ENCODE peak calls at places on chromosomes 3 and 15, in five cellular contexts. J is brain microvascular endothelial cell, H is HCT116, R is psoas muscle, M is transverse colon. B is an unnamed sample.
A peak's percentile ranks its signal among the peaks of the same experiment; 100 is the strongest.

GRCh38 chr3:66962624-66963023 is 35.5 kb upstream of the KBTBD8 start:
- DNase-seq in J (no peak), H (no peak), R (no peak), M (peak; percentile 44), B (no peak)

GRCh38 chr15:40769310-40770146 is at the start of gene C15orf62:
- DNase-seq in J (no peak), H (no peak), R (no peak), M (peak; percentile 66), B (peak; percentile 84)

GRCh38 chr15:35151381-35151780 is 66.3 kb upstream of the NANOGP8 start:
- DNase-seq in J (no peak), H (no peak), R (no peak), M (no peak), B (no peak)

GRCh38 chr15:60006808-60007346 is 2.8 kb downstream of the FOXB1 start:
- DNase-seq in J (no peak), H (no peak), R (no peak), M (no peak), B (no peak)

GRCh38 chr3:143234521-143234920 is 115.0 kb downstream of the CHST2 start:
- DNase-seq in J (peak; percentile 9), H (no peak), R (no peak), M (no peak), B (no peak)

GRCh38 chr3:42980909-42981308 is 1.8 kb downstream of the GASK1A start:
- DNase-seq in J (no peak), H (no peak), R (no peak), M (no peak), B (peak; percentile 7)

GRCh38 chr15:26210980-26211379 is 347.9 kb upstream of the ATP10A start:
- DNase-seq in J (no peak), H (no peak), R (no peak), M (no peak), B (no peak)

GRCh38 chr3:197542741-197543454 is 12.9 kb downstream of the BDH1 start:
- DNase-seq in J (no peak), H (no peak), R (no peak), M (no peak), B (no peak)

GRCh38 chr15:40002295-40002694 is 36.7 kb downstream of the SRP14 start:
- DNase-seq in J (peak; percentile 34), H (no peak), R (no peak), M (peak; percentile 24), B (peak; percentile 67)

GRCh38 chr15:57494575-57494974 is 97.1 kb upstream of the MYZAP start:
- DNase-seq in J (no peak), H (no peak), R (no peak), M (no peak), B (no peak)

GRCh38 chr15:23642413-23643044 is 5.1 kb downstream of the MAGEL2 start:
- DNase-seq in J (peak; percentile 10), H (peak; percentile 23), R (peak; percentile 64), M (peak; percentile 61), B (peak; percentile 27)

GRCh38 chr15:89746386-89746974 is 4.6 kb downstream of the MESP1 start:
- DNase-seq in J (no peak), H (no peak), R (no peak), M (peak; percentile 47), B (no peak)

GRCh38 chr3:115085197-115085865 is 61.8 kb downstream of the ZBTB20 start:
- DNase-seq in J (no peak), H (no peak), R (no peak), M (no peak), B (no peak)

GRCh38 chr3:118466795-118467330 is 567.8 kb downstream of the IGSF11 start:
- DNase-seq in J (no peak), H (no peak), R (no peak), M (no peak), B (no peak)

GRCh38 chr3:185318136-185318535 is 44.8 kb upstream of the MAP3K13 start:
- DNase-seq in J (peak; percentile 59), H (no peak), R (no peak), M (no peak), B (peak; percentile 70)

GRCh38 chr3:65946438-65946837 is 92.3 kb downstream of the MAGI1 start:
- DNase-seq in J (no peak), H (no peak), R (no peak), M (no peak), B (peak; percentile 80)

GRCh38 chr3:172808969-172809546 is 58.5 kb downstream of the ECT2 start:
- DNase-seq in J (peak; percentile 3), H (peak; percentile 21), R (no peak), M (no peak), B (peak; percentile 52)

GRCh38 chr15:48447657-48448056 is 116.4 kb downstream of the DUT start:
- DNase-seq in J (no peak), H (no peak), R (no peak), M (no peak), B (peak; percentile 72)

DNA sequence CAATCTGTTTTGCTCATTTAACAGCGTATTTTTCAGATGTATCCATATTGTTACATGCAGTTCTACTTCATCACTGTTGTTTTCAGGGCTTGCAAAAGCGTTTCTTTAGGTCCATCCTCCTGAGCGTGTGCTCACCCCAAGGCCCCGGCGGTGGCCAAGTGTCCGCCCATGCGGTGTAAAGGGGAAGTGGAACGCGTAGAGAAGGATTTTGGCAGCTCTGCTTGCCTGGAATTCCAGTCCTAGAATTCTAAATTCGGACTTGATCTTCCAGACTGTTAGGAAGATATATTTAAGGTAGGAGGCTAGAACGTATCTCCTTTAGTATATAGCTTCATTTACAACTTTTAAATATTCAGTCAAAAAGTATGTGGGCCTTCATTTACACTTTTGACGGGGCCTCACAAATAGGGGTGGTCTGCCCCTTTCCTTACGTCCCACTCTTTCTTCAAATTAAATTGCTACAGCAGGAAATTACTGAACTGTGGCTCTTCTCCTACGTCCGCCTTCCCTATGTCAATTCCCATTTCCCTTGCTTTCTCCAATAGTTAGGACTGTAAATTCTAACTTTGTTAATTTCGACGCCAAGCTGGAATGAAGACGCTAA is 609 bp upstream of the TBC1D23 start:
- DNase-seq in J (no peak), H (no peak), R (peak; percentile 81), M (peak; percentile 25), B (no peak)
- H3K4me3 ChIP-seq in J (peak overlapping the region; percentile 99), H (peak overlapping the region; percentile 90), R (peak overlapping the region; percentile 94), M (peak overlapping the region; percentile 41), B (peak overlapping the region; percentile 33)

GRCh38 chr3:193782747-193783146 is 189.7 kb downstream of the OPA1 start:
- DNase-seq in J (no peak), H (no peak), R (no peak), M (no peak), B (peak; percentile 13)

GRCh38 chr3:193780371-193780770 is 187.4 kb downstream of the OPA1 start:
- DNase-seq in J (no peak), H (no peak), R (no peak), M (no peak), B (no peak)

GRCh38 chr3:193779933-193780332 is 186.9 kb downstream of the OPA1 start:
- DNase-seq in J (no peak), H (no peak), R (no peak), M (no peak), B (no peak)

GRCh38 chr3:193782280-193782654 is 189.3 kb downstream of the OPA1 start:
- DNase-seq in J (no peak), H (peak; percentile 80), R (no peak), M (peak; percentile 35), B (peak; percentile 87)

DNA sequence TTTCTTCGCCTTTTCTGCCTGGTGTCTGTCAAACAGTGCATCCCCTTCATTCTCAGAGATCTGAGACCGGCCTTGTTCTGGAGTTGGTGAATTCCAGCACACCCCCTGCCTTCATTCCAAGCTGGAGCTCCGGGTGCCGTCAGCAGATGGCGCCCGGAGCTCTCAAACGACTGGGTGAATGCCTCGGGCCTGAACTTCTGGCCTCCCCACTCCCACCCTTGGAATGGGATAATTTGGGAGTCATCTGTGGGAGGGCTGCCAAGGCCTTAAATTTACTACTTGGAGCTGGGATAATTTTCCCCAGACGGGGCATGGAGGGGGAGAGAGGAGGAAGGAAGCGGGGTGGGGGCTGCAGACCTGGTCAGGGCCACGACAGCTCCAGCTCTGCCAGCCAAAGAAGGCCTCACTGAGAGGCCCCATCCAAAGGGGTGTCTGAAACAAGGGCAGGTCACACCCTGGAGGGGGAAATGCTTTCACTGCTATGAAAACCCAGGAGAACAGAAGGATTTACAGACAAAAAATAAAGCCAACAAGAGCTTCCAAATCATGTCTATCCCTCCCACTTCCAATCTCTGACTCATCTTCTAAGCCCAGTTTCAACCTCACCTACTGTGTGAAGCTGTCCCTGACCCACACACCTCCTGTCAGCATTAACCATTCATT is 187.9 kb downstream of the OPA1 start:
- DNase-seq in J (peak; percentile 48), H (no peak), R (peak; percentile 81), M (peak; percentile 74), B (peak; percentile 87)
- TF ChIP-seq CTCF in J (peak; percentile 93), H (peak; percentile 93), R (peak; percentile 75), M (peak; percentile 73), B (peak; percentile 92)

GRCh38 chr15:43070249-43070648 is 35.6 kb downstream of the UBR1 start:
- DNase-seq in J (no peak), H (no peak), R (no peak), M (no peak), B (no peak)
- H3K36me3 ChIP-seq in J (peaks cover 59% of the 10 kb centered on the region), H (peaks cover 17% of the 10 kb centered on the region), R (no peaks in the 10 kb centered on the region), M (peaks cover 34% of the 10 kb centered on the region), B (peaks cover 7% of the 10 kb centered on the region)

DNA sequence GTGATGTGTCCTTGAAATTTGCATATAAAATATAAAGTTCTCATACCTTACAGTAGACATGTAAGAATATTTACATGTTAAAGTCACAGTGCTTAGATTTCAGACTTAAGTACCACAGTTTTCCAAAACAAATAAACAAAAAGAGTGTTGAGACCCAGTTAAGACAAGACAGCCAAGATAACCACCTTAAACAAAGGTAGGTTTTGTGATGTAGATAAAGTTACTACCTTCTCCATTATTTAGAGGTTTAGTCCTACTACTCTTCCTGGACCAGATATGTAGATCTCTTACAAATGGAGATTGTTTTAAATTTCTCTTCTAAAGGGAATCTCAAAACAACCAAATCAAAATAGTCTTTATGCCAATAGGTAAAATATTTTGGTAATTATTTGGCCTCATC is 15.7 kb downstream of the OR5H15 start:
- DNase-seq in J (no peak), H (no peak), R (no peak), M (no peak), B (no peak)
- H3K4me3 ChIP-seq in J (no peak overlapping the region), H (no peak overlapping the region), R (no peak overlapping the region), M (no peak overlapping the region), B (no peak overlapping the region)

DNA sequence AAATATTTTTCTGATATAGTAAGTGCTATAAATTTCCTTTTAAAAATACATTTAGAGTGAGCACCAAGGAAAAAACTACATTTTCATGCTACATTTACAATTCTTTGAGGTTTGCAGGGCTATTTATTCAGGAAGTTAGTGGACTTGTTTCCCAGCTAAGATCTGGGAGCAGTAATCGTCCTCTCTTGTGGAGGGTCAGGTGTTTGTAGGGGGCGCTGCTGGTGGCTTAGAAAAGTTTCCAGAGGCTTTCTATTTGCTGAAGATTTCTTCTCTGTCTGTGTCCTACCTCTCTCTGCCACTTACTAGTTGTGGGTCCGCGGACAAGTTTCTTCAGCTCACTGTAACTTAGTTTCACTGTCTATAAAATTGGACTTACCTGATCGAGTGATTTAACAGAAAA is 163.9 kb downstream of the PEX5L start:
- DNase-seq in J (no peak), H (no peak), R (no peak), M (no peak), B (no peak)
- TF ChIP-seq CTCF in J (no peak), H (peak; percentile 30), R (no peak), M (no peak), B (no peak)

DNA sequence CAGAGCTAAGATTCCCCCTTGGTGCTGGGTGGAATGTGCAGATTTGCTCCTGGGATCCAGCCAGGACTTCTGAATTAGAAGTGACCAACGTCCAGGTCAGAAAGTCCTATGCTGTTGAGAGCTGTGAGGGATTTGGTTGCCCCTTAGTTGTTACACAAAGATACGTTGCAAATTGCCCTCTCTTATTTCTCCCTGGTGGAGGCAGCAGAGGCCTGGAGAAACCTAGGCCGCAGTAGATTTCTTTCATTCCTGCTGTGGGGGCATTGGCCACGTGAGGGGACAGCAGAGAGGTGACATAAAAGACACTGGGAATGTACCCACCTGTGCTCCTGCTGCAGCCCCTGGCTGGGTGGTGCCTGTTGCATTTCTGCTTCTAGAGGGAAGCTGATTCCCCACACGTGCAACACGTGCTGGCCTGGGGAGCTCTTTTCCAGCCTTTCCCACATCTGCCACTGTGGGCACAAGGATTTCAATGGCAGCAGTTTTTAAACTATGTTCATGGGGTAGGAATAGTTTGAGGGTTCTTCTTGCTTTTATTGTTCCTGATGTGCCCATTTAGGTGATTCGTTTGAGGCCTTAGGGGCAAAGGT is 65.7 kb downstream of the SYNM start:
- DNase-seq in J (no peak), H (no peak), R (no peak), M (no peak), B (no peak)
- H3K36me3 ChIP-seq in J (peaks cover 15% of the 10 kb centered on the region), H (no peaks in the 10 kb centered on the region), R (no peaks in the 10 kb centered on the region), M (no peaks in the 10 kb centered on the region), B (peaks cover 8% of the 10 kb centered on the region)